ENCODE peak calls at places on chromosomes 5 and 9, in ten cellular contexts. U is NCI-H1105 treated with DMSO at 0.1 percent for 48 hours; O is activated naive CD4-positive, alpha-beta T cell; N is SW480; K is activated CD8-positive, alpha-beta T cell treated with anti-CD3 and anti-CD28 coated beads, Interleukin-2, amount 10 ng/mL, durations not matched to agents 7 days and 5 days; Q is erythroblast; I is RPMI7951; D is EL; Z is DMS153; L is NCI-H2029 treated with DMSO at 0.1 percent for 48 hours. F is an unnamed sample.

GRCh38 chr5:148972958-148973357 is 89.9 kb downstream of the SH3TC2 start:
- DNase-seq in U (no peak), Z (no peak), Q (no peak), L (no peak), N (no peak), D (peak), K (no peak), O (no peak), I (peak), F (no peak)

GRCh38 chr5:134247411-134247810 is 21.5 kb upstream of the PPP2CA start:
- DNase-seq in K (no peak), L (no peak), Z (no peak), D (peak), O (no peak), U (no peak), I (peak), N (peak), Q (no peak), F (peak)

GRCh38 chr9:69577123-69577522 is 95.0 kb downstream of the APBA1 start:
- DNase-seq in Z (no peak), N (no peak), D (no peak), I (no peak), Q (no peak), K (no peak), O (no peak), U (no peak), L (no peak), F (no peak)

GRCh38 chr9:120402741-120403542 is 177.0 kb downstream of the CDK5RAP2 start:
- DNase-seq in K (no peak), D (peak), Q (peak), N (peak), I (peak), U (no peak), O (no peak), L (no peak), Z (no peak), F (peak)

GRCh38 chr5:153515269-153515668 is 24.8 kb downstream of the GRIA1 start:
- DNase-seq in D (peak), K (no peak), U (no peak), Z (no peak), L (no peak), N (no peak), O (no peak), Q (no peak), I (no peak), F (no peak)

GRCh38 chr5:65721775-65722574 is at the start of the genes NLN and SGTB:
- DNase-seq in Z (no peak), U (peak), N (peak), L (peak), I (peak), O (peak), D (peak), Q (peak), K (peak), F (peak)

GRCh38 chr9:126226991-126227937 is 99.4 kb upstream of the MVB12B start:
- DNase-seq in D (no peak), I (no peak), K (no peak), Q (no peak), L (no peak), O (no peak), Z (no peak), U (no peak), N (no peak), F (no peak)

GRCh38 chr9:78786794-78787193 is 489.9 kb downstream of the PSAT1 start:
- DNase-seq in I (peak), U (no peak), D (peak), O (no peak), K (no peak), L (no peak), Z (no peak), Q (no peak), N (no peak), F (no peak)

GRCh38 chr9:106859957-106860715 is 2.8 kb upstream of the ZNF462 start:
- DNase-seq in N (peak), D (peak), L (no peak), Z (no peak), K (no peak), Q (no peak), O (no peak), U (peak), I (peak), F (no peak)

GRCh38 chr5:173885481-173886010 is 2.6 kb upstream of the CPEB4 start:
- DNase-seq in K (no peak), O (no peak), U (no peak), I (peak), Q (peak), N (no peak), Z (no peak), D (no peak), L (no peak), F (no peak)

GRCh38 chr5:38410304-38410990 is 146.0 kb downstream of the LIFR start:
- DNase-seq in Z (no peak), O (no peak), I (no peak), L (no peak), U (no peak), D (no peak), Q (no peak), K (no peak), N (no peak), F (no peak)

GRCh38 chr9:37200572-37201005 is 80.2 kb downstream of the ZCCHC7 start:
- DNase-seq in N (peak), L (no peak), I (peak), K (no peak), Q (peak), D (peak), U (no peak), O (no peak), Z (no peak), F (no peak)

GRCh38 chr9:111405701-111406100 is 75.7 kb upstream of the OR2K2 start:
- DNase-seq in O (no peak), Q (no peak), Z (no peak), U (no peak), K (no peak), D (no peak), N (no peak), L (no peak), I (no peak), F (no peak)

GRCh38 chr9:36714161-36714560 is 141.5 kb downstream of the MELK start:
- DNase-seq in L (no peak), Z (no peak), D (no peak), K (no peak), N (no peak), I (no peak), O (no peak), Q (no peak), U (no peak), F (no peak)

GRCh38 chr9:79213417-79214125 is 358.2 kb upstream of the TLE4 start:
- DNase-seq in Q (no peak), I (peak), N (no peak), O (no peak), Z (no peak), L (no peak), D (peak), U (no peak), K (no peak), F (no peak)

GRCh38 chr5:61334224-61335196 is 2.5 kb downstream of the ZSWIM6 start:
- DNase-seq in I (no peak), O (no peak), K (no peak), N (no peak), Z (no peak), U (peak), L (no peak), Q (no peak), D (peak), F (no peak)

GRCh38 chr5:58773744-58774441 is 191.0 kb downstream of the RAB3C start:
- DNase-seq in L (peak), O (no peak), D (no peak), I (peak), N (no peak), Q (no peak), U (peak), K (no peak), Z (peak), F (no peak)

GRCh38 chr5:142915840-142916424 is 145.8 kb downstream of the ARHGAP26 start:
- DNase-seq in K (peak), L (no peak), Z (no peak), O (no peak), I (no peak), U (peak), N (peak), Q (peak), D (peak), F (peak)

GRCh38 chr5:9439651-9440292 is 106.1 kb downstream of the SEMA5A start:
- DNase-seq in U (no peak), D (peak), N (no peak), O (no peak), I (peak), L (no peak), Z (no peak), K (no peak), Q (no peak), F (no peak)

GRCh38 chr5:171857537-171857936 is 71.9 kb downstream of the SMIM23 start:
- DNase-seq in U (no peak), Q (no peak), D (no peak), N (no peak), O (no peak), K (no peak), L (no peak), Z (no peak), I (no peak), F (no peak)

GRCh38 chr9:22416692-22417060 is 29.9 kb upstream of the DMRTA1 start:
- DNase-seq in U (no peak), N (no peak), D (peak), L (no peak), I (peak), Z (no peak), K (no peak), O (no peak), Q (no peak), F (no peak)

GRCh38 chr5:56166671-56167070 is 66.5 kb downstream of the ANKRD55 start:
- DNase-seq in I (no peak), U (no peak), L (no peak), K (no peak), D (peak), Q (no peak), O (no peak), Z (no peak), N (no peak), F (no peak)

GRCh38 chr5:110817437-110817836 is 78.6 kb downstream of the SLC25A46 start:
- DNase-seq in N (no peak), Q (no peak), K (no peak), L (no peak), D (peak), Z (no peak), I (peak), U (no peak), O (no peak), F (no peak)

GRCh38 chr5:78360674-78361225 is 333 bp downstream of the SCAMP1 start:
- DNase-seq in N (no peak), U (peak), Q (peak), Z (no peak), I (no peak), L (no peak), K (peak), O (peak), D (peak), F (no peak)

GRCh38 chr9:74711371-74711770 is 176.3 kb downstream of the TRPM6 start:
- DNase-seq in I (no peak), Z (no peak), D (no peak), O (no peak), N (no peak), K (no peak), L (no peak), Q (no peak), U (no peak), F (no peak)

GRCh38 chr5:10031817-10032216 is 217.9 kb downstream of the ATPSCKMT start:
- DNase-seq in L (no peak), Z (no peak), Q (no peak), I (no peak), O (no peak), D (no peak), N (no peak), K (no peak), U (no peak), F (no peak)

GRCh38 chr5:178228609-178229008 is 4.0 kb downstream of the PHYKPL start:
- DNase-seq in Z (no peak), N (no peak), K (no peak), Q (no peak), O (no peak), D (no peak), U (no peak), L (no peak), I (no peak), F (no peak)

GRCh38 chr5:14628346-14628745 is 36.2 kb upstream of the OTULIN start:
- DNase-seq in L (no peak), O (no peak), K (peak), D (peak), U (no peak), Q (peak), N (peak), Z (no peak), I (peak), F (peak)

GRCh38 chr9:5947912-5948311 is 57.2 kb downstream of the MLANA start:
- DNase-seq in K (no peak), O (no peak), Q (no peak), D (no peak), L (peak), Z (peak), U (peak), I (peak), N (no peak), F (peak)

GRCh38 chr9:89281106-89281505 is 29.9 kb upstream of the CKS2 start:
- DNase-seq in L (no peak), Z (no peak), O (no peak), U (no peak), Q (no peak), N (no peak), K (no peak), D (no peak), I (no peak), F (no peak)

GRCh38 chr9:6055213-6055612 is 39.8 kb upstream of the RANBP6 start:
- DNase-seq in N (peak), Q (peak), Z (peak), I (peak), L (peak), U (peak), K (peak), D (peak), O (no peak), F (peak)

GRCh38 chr9:100208673-100209072 is 109.6 kb downstream of the INVS start:
- DNase-seq in N (no peak), O (no peak), D (no peak), Z (no peak), U (no peak), Q (no peak), L (no peak), I (no peak), K (no peak), F (no peak)

GRCh38 chr5:431001-431710 is 11.8 kb upstream of the EXOC3 start:
- DNase-seq in Q (peak), K (peak), Z (peak), D (peak), L (no peak), N (peak), I (no peak), U (peak), O (no peak), F (peak)

GRCh38 chr5:140261403-140262171 is 41.3 kb downstream of the PFDN1 start:
- DNase-seq in K (no peak), Q (peak), U (peak), L (peak), I (peak), D (peak), N (peak), Z (peak), O (no peak), F (peak)

GRCh38 chr5:14510156-14510734 is 71.3 kb upstream of the OTULINL start:
- DNase-seq in K (no peak), L (no peak), Z (no peak), O (no peak), N (no peak), D (no peak), I (no peak), U (no peak), Q (no peak), F (no peak)

GRCh38 chr5:34003941-34004340 is 3.9 kb downstream of the AMACR start:
- DNase-seq in Q (no peak), Z (no peak), I (no peak), L (no peak), O (no peak), N (no peak), K (no peak), D (peak), U (no peak), F (no peak)